ENCODE peak calls at places on chromosomes 6 and 20, in seven cellular contexts. W is SK-N-DZ; Y is CD4-positive, alpha-beta T cell; H is stimulated activated CD4-positive, alpha-beta T cell treated with anti-CD3 and anti-CD28 coated beads, Interleukin-15, amount 100 ng/mL, for 24 hours; O is GM23248; G is activated naive CD8-positive, alpha-beta T cell treated with anti-CD3 and anti-CD28 coated beads, Interleukin-2, amount 50 U/mL, for 24 hours; M is germinal center. S is an unnamed sample.

GRCh38 chr20:43389839-43390626 is 67.7 kb upstream of the SRSF6 start:
- DNase-seq in G (peak), M (peak), W (no peak), Y (no peak), O (no peak), H (peak), S (peak)

GRCh38 chr6:7685276-7685675 is 40.6 kb upstream of the BMP6 start:
- DNase-seq in W (no peak), M (no peak), H (no peak), G (no peak), O (no peak), Y (no peak), S (no peak)

GRCh38 chr20:47792021-47792618 is 6.8 kb upstream of the SULF2 start:
- DNase-seq in M (no peak), Y (no peak), W (no peak), G (no peak), H (no peak), O (peak), S (no peak)

GRCh38 chr20:63973636-63974401 is 4.1 kb upstream of the ZNF512B start:
- DNase-seq in G (peak), O (peak), M (peak), Y (peak), H (peak), W (peak), S (peak)

GRCh38 chr20:22796465-22797077 is 212.2 kb upstream of the FOXA2 start:
- DNase-seq in O (peak), W (no peak), G (no peak), Y (no peak), M (no peak), H (no peak), S (no peak)

GRCh38 chr6:157814883-157815282 is 8.2 kb upstream of the SNX9 start:
- DNase-seq in Y (no peak), G (no peak), W (no peak), H (no peak), O (no peak), M (no peak), S (no peak)

GRCh38 chr20:58888521-58889333 is 36.2 kb downstream of the GNAS start:
- DNase-seq in M (peak), Y (peak), G (peak), H (peak), O (peak), W (peak), S (peak)

GRCh38 chr6:14732845-14733757 is 512.8 kb upstream of the JARID2 start:
- DNase-seq in Y (no peak), G (peak), H (peak), W (no peak), M (no peak), O (peak), S (no peak)

GRCh38 chr6:148535976-148536375 is 193.3 kb downstream of the SASH1 start:
- DNase-seq in H (no peak), O (peak), M (no peak), G (no peak), W (no peak), Y (no peak), S (no peak)

GRCh38 chr6:54085526-54085925 is 25.7 kb upstream of the MLIP start:
- DNase-seq in O (peak), G (no peak), Y (no peak), H (no peak), W (no peak), M (no peak), S (no peak)

GRCh38 chr20:16260911-16261310 is 312.3 kb downstream of the KIF16B start:
- DNase-seq in H (no peak), M (no peak), O (peak), W (no peak), G (no peak), Y (no peak), S (no peak)

GRCh38 chr6:156645106-156645505 is 132.1 kb upstream of the ARID1B start:
- DNase-seq in M (no peak), W (no peak), H (no peak), Y (no peak), O (peak), G (no peak), S (no peak)

GRCh38 chr20:35171753-35172433 is at the start of gene PROCR:
- DNase-seq in G (peak), Y (no peak), W (peak), H (peak), O (peak), M (no peak), S (peak)

GRCh38 chr6:39495023-39495422 is 172.5 kb upstream of the KCNK16 start:
- DNase-seq in Y (no peak), O (no peak), G (no peak), W (no peak), M (no peak), H (no peak), S (no peak)

GRCh38 chr20:37845261-37845681 is 57.7 kb upstream of the VSTM2L start:
- DNase-seq in Y (no peak), G (no peak), M (no peak), W (no peak), O (no peak), H (no peak), S (peak)

GRCh38 chr6:126033696-126034095 is 47.4 kb downstream of the TRMT11 start:
- DNase-seq in M (peak), Y (no peak), W (peak), G (no peak), H (no peak), O (peak), S (peak)

GRCh38 chr6:5471044-5471443 is 209.7 kb downstream of the FARS2 start:
- DNase-seq in Y (peak), W (peak), H (peak), G (peak), M (peak), O (peak), S (peak)

GRCh38 chr6:97198181-97198580 is 84.8 kb downstream of the MMS22L start:
- DNase-seq in H (no peak), G (no peak), O (peak), M (no peak), Y (no peak), W (no peak), S (no peak)

GRCh38 chr20:44572551-44573500 is 9.6 kb upstream of the PKIG start:
- DNase-seq in H (no peak), G (no peak), O (peak), W (no peak), Y (no peak), M (no peak), S (no peak)

GRCh38 chr6:11043552-11043960 is 549 bp downstream of the ELOVL2 start:
- DNase-seq in M (peak), Y (no peak), W (no peak), O (peak), G (no peak), H (peak), S (no peak)

GRCh38 chr20:41222299-41222698 is 85.0 kb downstream of the PLCG1 start:
- DNase-seq in M (no peak), G (no peak), O (no peak), W (no peak), Y (no peak), H (no peak), S (no peak)

GRCh38 chr6:54192993-54193392 is 81.8 kb downstream of the MLIP start:
- DNase-seq in G (no peak), M (no peak), Y (no peak), H (no peak), W (no peak), O (no peak), S (no peak)

GRCh38 chr20:40254023-40254772 is 434.8 kb downstream of the MAFB start:
- DNase-seq in O (peak), M (no peak), W (no peak), G (no peak), H (no peak), Y (no peak), S (no peak)

GRCh38 chr6:14396392-14396791 is 278.8 kb downstream of the CD83 start:
- DNase-seq in G (no peak), O (no peak), W (no peak), Y (no peak), H (no peak), M (no peak), S (no peak)

GRCh38 chr6:167031082-167031709 is 32.0 kb downstream of the CEP43 start:
- DNase-seq in H (no peak), M (no peak), O (peak), Y (no peak), G (no peak), W (peak), S (no peak)

GRCh38 chr20:10349118-10349517 is 84.9 kb downstream of the MKKS start:
- DNase-seq in Y (no peak), G (no peak), M (no peak), H (no peak), W (no peak), O (no peak), S (no peak)

GRCh38 chr6:143612186-143612585 is 65.6 kb upstream of the PHACTR2 start:
- DNase-seq in O (peak), H (no peak), M (no peak), G (no peak), Y (no peak), W (no peak), S (peak)

GRCh38 chr6:118216751-118217150 is 309.7 kb downstream of the SLC35F1 start:
- DNase-seq in M (no peak), O (peak), W (no peak), Y (no peak), G (no peak), H (no peak), S (no peak)

GRCh38 chr6:5752282-5752681 is 254.4 kb downstream of the NRN1 start:
- DNase-seq in M (no peak), G (no peak), O (peak), Y (no peak), W (peak), H (no peak), S (peak)

GRCh38 chr6:26155066-26155925 is 68.1 kb downstream of the HFE start:
- DNase-seq in O (peak), Y (no peak), H (peak), M (peak), W (peak), G (peak), S (peak)

GRCh38 chr20:515696-516095 is 27.9 kb downstream of the CSNK2A1 start:
- DNase-seq in M (no peak), W (no peak), G (no peak), H (no peak), O (no peak), Y (no peak), S (no peak)

GRCh38 chr20:12051206-12052163 is 133.8 kb downstream of the BTBD3 start:
- DNase-seq in G (no peak), W (peak), H (no peak), M (no peak), O (no peak), Y (no peak), S (peak)

GRCh38 chr6:35139924-35140524 is 1.1 kb downstream of the TCP11 start:
- DNase-seq in M (peak), W (peak), H (peak), Y (peak), O (peak), G (peak), S (peak)

GRCh38 chr20:43798591-43799149 is 71.9 kb upstream of the GTSF1L start:
- DNase-seq in H (no peak), Y (no peak), M (no peak), O (no peak), G (no peak), W (peak), S (no peak)

GRCh38 chr6:219641-220198 is 72.6 kb upstream of the DUSP22 start:
- DNase-seq in M (no peak), W (no peak), G (no peak), H (no peak), Y (no peak), O (peak), S (no peak)

GRCh38 chr6:19731286-19731685 is 105.9 kb upstream of the ID4 start:
- DNase-seq in M (no peak), W (no peak), G (no peak), Y (no peak), H (no peak), O (peak), S (no peak)

GRCh38 chr6:158807515-158808441 is 11.4 kb downstream of the EZR start:
- DNase-seq in H (no peak), Y (no peak), O (no peak), G (no peak), M (no peak), W (no peak), S (no peak)

GRCh38 chr6:161353208-161353613 is 79.3 kb upstream of the AGPAT4 start:
- DNase-seq in Y (no peak), W (peak), H (no peak), M (no peak), G (no peak), O (peak), S (peak)

S was measured in NCI-H82.